ENCODE peak calls at places on chromosome 1, in six cellular contexts. One of them, this sample, is unnamed.

GRCh38 chr1:41811978-41812852 is 106.5 kb downstream of the HIVEP3 start:
- DNase-seq in foreskin fibroblast: peak
- DNase-seq in activated T-cell treated with anti-CD3 and anti-CD28 coated beads for 24 hours: peak
- DNase-seq in stimulated activated CD4-positive, alpha-beta T cell treated with anti-CD3 and anti-CD28 coated beads, Interleukin-1b, Interleukin-23, amount 100 ng/mL, for 1 hour: no peak
- DNase-seq in HTR-8/SVneo: peak
- DNase-seq in osteocyte: no peak
- DNase-seq in this sample: no peak

GRCh38 chr1:111468717-111469100 is 5.1 kb upstream of the C1orf162 start:
- DNase-seq in activated T-cell treated with anti-CD3 and anti-CD28 coated beads for 24 hours: no peak
- DNase-seq in HTR-8/SVneo: no peak
- DNase-seq in foreskin fibroblast: no peak
- DNase-seq in osteocyte: no peak
- DNase-seq in stimulated activated CD4-positive, alpha-beta T cell treated with anti-CD3 and anti-CD28 coated beads, Interleukin-1b, Interleukin-23, amount 100 ng/mL, for 1 hour: no peak
- DNase-seq in this sample: no peak

GRCh38 chr1:234311414-234311813 is 61.8 kb upstream of the COA6 start:
- DNase-seq in osteocyte: no peak
- DNase-seq in activated T-cell treated with anti-CD3 and anti-CD28 coated beads for 24 hours: no peak
- DNase-seq in stimulated activated CD4-positive, alpha-beta T cell treated with anti-CD3 and anti-CD28 coated beads, Interleukin-1b, Interleukin-23, amount 100 ng/mL, for 1 hour: no peak
- DNase-seq in HTR-8/SVneo: no peak
- DNase-seq in foreskin fibroblast: no peak
- DNase-seq in this sample: no peak

GRCh38 chr1:26023826-26024225 is 2.3 kb downstream of the EXTL1 start:
- DNase-seq in HTR-8/SVneo: no peak
- DNase-seq in osteocyte: no peak
- DNase-seq in stimulated activated CD4-positive, alpha-beta T cell treated with anti-CD3 and anti-CD28 coated beads, Interleukin-1b, Interleukin-23, amount 100 ng/mL, for 1 hour: no peak
- DNase-seq in foreskin fibroblast: no peak
- DNase-seq in activated T-cell treated with anti-CD3 and anti-CD28 coated beads for 24 hours: no peak
- DNase-seq in this sample: peak

GRCh38 chr1:78301141-78301540 is 189.6 kb upstream of the PTGFR start:
- DNase-seq in HTR-8/SVneo: no peak
- DNase-seq in osteocyte: no peak
- DNase-seq in stimulated activated CD4-positive, alpha-beta T cell treated with anti-CD3 and anti-CD28 coated beads, Interleukin-1b, Interleukin-23, amount 100 ng/mL, for 1 hour: no peak
- DNase-seq in foreskin fibroblast: no peak
- DNase-seq in activated T-cell treated with anti-CD3 and anti-CD28 coated beads for 24 hours: no peak
- DNase-seq in this sample: no peak

GRCh38 chr1:219312967-219313366 is 139.3 kb downstream of the LYPLAL1 start:
- DNase-seq in osteocyte: no peak
- DNase-seq in stimulated activated CD4-positive, alpha-beta T cell treated with anti-CD3 and anti-CD28 coated beads, Interleukin-1b, Interleukin-23, amount 100 ng/mL, for 1 hour: no peak
- DNase-seq in activated T-cell treated with anti-CD3 and anti-CD28 coated beads for 24 hours: no peak
- DNase-seq in foreskin fibroblast: peak
- DNase-seq in HTR-8/SVneo: peak
- DNase-seq in this sample: peak

GRCh38 chr1:44970317-44970716 is 16.1 kb downstream of the EIF2B3 start:
- DNase-seq in HTR-8/SVneo: no peak
- DNase-seq in stimulated activated CD4-positive, alpha-beta T cell treated with anti-CD3 and anti-CD28 coated beads, Interleukin-1b, Interleukin-23, amount 100 ng/mL, for 1 hour: no peak
- DNase-seq in activated T-cell treated with anti-CD3 and anti-CD28 coated beads for 24 hours: no peak
- DNase-seq in osteocyte: no peak
- DNase-seq in foreskin fibroblast: no peak
- DNase-seq in this sample: peak

GRCh38 chr1:218347713-218348627 is 2.8 kb downstream of the TGFB2 start:
- DNase-seq in activated T-cell treated with anti-CD3 and anti-CD28 coated beads for 24 hours: no peak
- DNase-seq in foreskin fibroblast: no peak
- DNase-seq in stimulated activated CD4-positive, alpha-beta T cell treated with anti-CD3 and anti-CD28 coated beads, Interleukin-1b, Interleukin-23, amount 100 ng/mL, for 1 hour: no peak
- DNase-seq in HTR-8/SVneo: peak
- DNase-seq in osteocyte: no peak
- DNase-seq in this sample: no peak

GRCh38 chr1:28359592-28360239 is 9.8 kb upstream of the PHACTR4 start:
- DNase-seq in osteocyte: peak
- DNase-seq in HTR-8/SVneo: peak
- DNase-seq in stimulated activated CD4-positive, alpha-beta T cell treated with anti-CD3 and anti-CD28 coated beads, Interleukin-1b, Interleukin-23, amount 100 ng/mL, for 1 hour: peak
- DNase-seq in activated T-cell treated with anti-CD3 and anti-CD28 coated beads for 24 hours: peak
- DNase-seq in foreskin fibroblast: peak
- DNase-seq in this sample: peak

This sample was measured in osteoblast.